ENCODE peak calls at places on chromosomes 12 and 14, in eight cellular contexts. G is vagina, Q is GM20000, F is fibroblast of lung, H is AG09309, B is thyroid gland, S is cardiac fibroblast, V is BJ. C is an unnamed sample.

GRCh38 chr14:50366115-50366514 is 30.6 kb downstream of the CDKL1 start:
- DNase-seq in F (no peak), S (no peak), B (no peak), G (no peak), Q (no peak), H (no peak), V (no peak), C (no peak)

GRCh38 chr12:42266579-42267230 is 28.7 kb upstream of the YAF2 start:
- DNase-seq in Q (no peak), V (no peak), S (no peak), G (no peak), H (no peak), B (no peak), F (no peak), C (no peak)

GRCh38 chr14:63573579-63573978 is 30.4 kb upstream of the PPP2R5E start:
- DNase-seq in Q (no peak), B (no peak), F (peak; percentile 59), S (peak; percentile 16), G (no peak), V (no peak), H (no peak), C (no peak)

GRCh38 chr12:79373896-79374499 is 316.8 kb downstream of the PAWR start:
- DNase-seq in G (no peak), H (no peak), S (peak; percentile 39), V (no peak), Q (peak; percentile 13), F (peak; percentile 22), B (peak; percentile 15), C (peak; percentile 26)

GRCh38 chr12:104201238-104202001 is 14.2 kb upstream of the TXNRD1 start:
- DNase-seq in F (peak; percentile 55), G (no peak), V (no peak), S (peak; percentile 85), H (peak; percentile 23), Q (peak; percentile 73), B (peak; percentile 32), C (peak; percentile 56)

GRCh38 chr12:49648722-49649032 is 25.3 kb downstream of the PRPF40B start:
- DNase-seq in B (no peak), V (no peak), G (no peak), H (no peak), S (no peak), Q (no peak), F (no peak), C (no peak)

GRCh38 chr12:12645485-12645884 is 33.8 kb downstream of the CREBL2 start:
- DNase-seq in V (no peak), B (no peak), F (peak; percentile 33), S (peak; percentile 35), Q (peak; percentile 58), H (no peak), G (no peak), C (peak; percentile 16)

GRCh38 chr14:52961060-52961639 is 10.3 kb upstream of the FERMT2 start:
- DNase-seq in H (no peak), Q (peak; percentile 76), V (no peak), F (peak; percentile 55), G (no peak), S (peak; percentile 80), B (peak; percentile 70), C (peak; percentile 65)

GRCh38 chr12:25756974-25757665 is 201.4 kb upstream of the RASSF8 start:
- DNase-seq in Q (no peak), H (no peak), G (no peak), S (no peak), V (no peak), B (no peak), F (no peak), C (no peak)

GRCh38 chr14:34482463-34482862 is 20.4 kb upstream of the SPTSSA start:
- DNase-seq in Q (no peak), H (no peak), V (no peak), B (no peak), F (no peak), G (no peak), S (no peak), C (no peak)

GRCh38 chr12:117404940-117405339 is 43.5 kb upstream of the NOS1 start:
- DNase-seq in B (no peak), H (no peak), S (no peak), Q (no peak), G (no peak), V (no peak), F (no peak), C (no peak)

GRCh38 chr12:117403586-117404139 is 42.2 kb upstream of the NOS1 start:
- DNase-seq in B (no peak), S (no peak), F (no peak), Q (no peak), V (no peak), H (no peak), G (no peak), C (no peak)

GRCh38 chr12:117402363-117402762 is 40.9 kb upstream of the NOS1 start:
- DNase-seq in Q (no peak), B (no peak), G (no peak), F (no peak), V (no peak), S (no peak), H (no peak), C (no peak)

GRCh38 chr12:117404203-117404853 is 42.9 kb upstream of the NOS1 start:
- DNase-seq in S (no peak), B (no peak), V (no peak), Q (no peak), F (no peak), H (no peak), G (no peak), C (no peak)

DNA sequence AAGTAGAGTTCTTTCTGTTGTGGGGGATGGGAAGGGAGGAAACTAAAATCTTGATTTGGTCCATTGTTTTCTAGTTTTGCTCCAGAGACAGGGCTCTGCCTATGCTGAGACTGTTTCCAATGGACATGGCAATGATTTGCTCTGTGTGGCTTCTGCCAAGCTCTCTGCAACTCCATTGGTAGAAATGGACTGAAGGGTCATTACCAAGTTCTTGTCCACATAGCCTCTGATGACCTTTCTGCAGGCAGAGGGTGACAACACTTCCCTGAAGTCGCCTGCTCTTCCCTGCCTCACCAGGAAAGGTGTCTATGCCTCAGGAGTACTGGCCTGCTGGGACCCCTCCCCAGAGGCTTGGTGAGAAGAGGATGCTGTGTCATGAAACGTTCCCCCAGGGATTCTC is 39.5 kb upstream of the NOS1 start:
- DNase-seq in H (no peak), G (no peak), V (no peak), B (no peak), F (no peak), S (no peak), Q (no peak), C (no peak)
- TF ChIP-seq CTCF in H (no peak), G (no peak), V (no peak), B (no peak), F (no peak), S (no peak), Q (no peak), C (no peak)

DNA sequence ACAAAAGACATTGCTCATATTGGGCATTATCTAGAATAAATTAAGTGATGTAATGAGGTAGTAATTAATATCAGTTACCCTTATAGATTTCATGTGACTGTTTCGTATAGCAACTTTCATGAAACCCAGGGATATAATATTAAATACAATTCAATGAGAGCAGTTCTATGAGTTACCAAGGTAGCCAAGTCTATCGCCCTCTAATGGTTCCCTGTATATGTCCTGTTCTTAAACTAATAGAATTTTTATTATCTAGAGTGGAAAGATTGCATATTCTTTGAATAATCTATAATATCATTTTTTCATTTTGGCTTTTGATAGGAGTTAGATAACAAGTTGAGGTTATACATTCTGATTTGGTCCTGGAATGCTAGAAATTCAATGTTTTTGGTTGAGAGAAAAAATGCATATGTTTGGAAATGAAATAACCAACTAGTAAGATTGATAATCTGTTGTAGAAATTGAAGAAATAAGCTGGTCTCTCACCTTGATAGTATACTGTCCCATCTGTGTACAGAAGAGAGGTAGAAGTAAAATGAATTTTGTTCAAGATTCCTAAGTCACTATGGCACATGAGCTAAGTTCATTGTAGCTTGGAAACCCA is 59.7 kb downstream of the SCFD1 start:
- DNase-seq in V (no peak), B (no peak), Q (no peak), H (no peak), S (peak; percentile 17), F (no peak), G (no peak), C (peak; percentile 1)
- TF ChIP-seq CTCF in V (peak; percentile 35), B (peak; percentile 33), Q (no peak), H (peak; percentile 31), S (peak; percentile 54), F (peak; percentile 59), G (no peak), C (peak; percentile 61)

GRCh38 chr14:69259176-69259530 is 805 bp upstream of the GALNT16 start:
- DNase-seq in B (no peak), Q (no peak), V (no peak), S (no peak), F (no peak), H (no peak), G (no peak), C (no peak)

GRCh38 chr14:69261761-69262331 is 1.9 kb downstream of the GALNT16 start:
- DNase-seq in B (no peak), F (no peak), V (no peak), S (no peak), H (no peak), G (no peak), Q (peak; percentile 29), C (no peak)

GRCh38 chr14:69260246-69260978 is 454 bp downstream of the GALNT16 start:
- DNase-seq in V (no peak), B (no peak), G (no peak), Q (peak; percentile 62), S (peak; percentile 19), F (peak; percentile 32), H (no peak), C (peak; percentile 11)

GRCh38 chr14:69260979-69261605 is 1.1 kb downstream of the GALNT16 start:
- DNase-seq in F (no peak), G (no peak), B (peak; percentile 37), Q (peak; percentile 93), V (no peak), S (no peak), H (no peak), C (no peak)

GRCh38 chr14:69259531-69260245 is at the start of gene GALNT16:
- DNase-seq in F (peak; percentile 42), Q (peak; percentile 72), S (peak; percentile 27), V (no peak), G (no peak), H (no peak), B (peak; percentile 24), C (no peak)
- TF ChIP-seq CTCF in F (no peak), Q (no peak), S (no peak), V (peak; percentile 21), G (peak; percentile 16), H (peak; percentile 15), B (peak; percentile 30), C (peak; percentile 36)

DNA sequence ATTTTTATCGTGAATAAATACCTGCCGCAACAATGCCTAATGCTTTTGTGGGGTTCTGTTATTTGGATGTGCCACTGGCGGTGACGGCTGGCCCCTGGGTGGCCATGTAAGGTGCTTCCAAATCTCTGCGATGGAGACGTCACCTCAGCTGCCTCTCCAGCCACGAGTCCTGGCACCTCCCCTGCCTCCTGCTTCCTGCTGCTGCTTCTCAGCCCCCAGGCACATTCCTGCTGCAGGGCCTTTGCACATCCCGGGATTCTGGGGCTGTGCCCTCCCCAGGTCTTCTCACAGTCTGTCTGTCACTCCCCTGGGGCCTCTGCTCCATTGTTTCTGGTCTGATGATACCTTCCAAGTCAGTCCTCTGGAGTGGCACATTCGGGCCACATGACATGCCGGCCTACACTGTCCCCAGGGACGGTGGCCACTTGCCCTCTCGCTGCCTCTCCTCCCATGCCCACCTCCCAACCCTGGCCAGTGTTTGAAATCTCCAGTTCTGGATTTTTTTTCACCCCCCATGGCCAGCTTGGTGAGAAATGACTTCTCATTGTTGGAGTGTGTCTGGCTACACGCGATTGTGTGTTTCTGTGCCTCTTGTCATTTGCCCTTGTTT is 151.8 kb downstream of the KIF26A start:
- DNase-seq in S (no peak), B (no peak), F (no peak), V (no peak), H (no peak), G (no peak), Q (no peak), C (no peak)
- TF ChIP-seq CTCF in S (no peak), B (no peak), F (no peak), V (no peak), H (no peak), G (no peak), Q (no peak), C (no peak)

GRCh38 chr12:128792398-128792797 is 31.4 kb downstream of the SLC15A4 start:
- DNase-seq in S (no peak), H (no peak), V (no peak), Q (no peak), B (no peak), F (no peak), G (no peak), C (no peak)
- TF ChIP-seq CTCF in S (no peak), H (no peak), V (no peak), Q (no peak), B (no peak), F (no peak), G (no peak), C (no peak)